ENCODE peak calls at places on chromosome X, in five cellular contexts. W, M, X, B and O are unnamed samples. For H3K36me3, the result is how much of the 10 kb centered on the place peaks cover.

GRCh38 chrX:122046815-122047214 is 999.4 kb downstream of the GLUD2 start:
- DNase-seq in X (no peak), B (no peak), W (no peak), M (no peak), O (no peak)

GRCh38 chrX:40087574-40088298 is 10.0 kb downstream of the BCOR start:
- DNase-seq in W (no peak), X (no peak), M (no peak), B (no peak), O (no peak)

GRCh38 chrX:36867143-36867542 is 141.0 kb upstream of the FAM47C start:
- DNase-seq in W (peak), M (no peak), X (no peak), B (peak), O (no peak)

GRCh38 chrX:43822015-43822414 is 60.2 kb downstream of the MAOB start:
- DNase-seq in M (peak), W (peak), B (no peak), X (no peak), O (no peak)

GRCh38 chrX:56726609-56727008 is 2.4 kb upstream of the NBDY start:
- DNase-seq in B (peak), W (peak), M (no peak), X (peak), O (no peak)

GRCh38 chrX:132957211-132958085 is 981 bp downstream of the HS6ST2 start:
- DNase-seq in W (no peak), B (peak), M (no peak), X (no peak), O (no peak)

GRCh38 chrX:119757646-119757978 is 776 bp upstream of the SOWAHD start:
- DNase-seq in M (no peak), B (no peak), X (no peak), W (no peak), O (no peak)

GRCh38 chrX:38066934-38067333 is 60.6 kb downstream of the SYTL5 start:
- DNase-seq in M (no peak), X (no peak), B (no peak), W (peak), O (no peak)

GRCh38 chrX:149487292-149487691 is 17.8 kb downstream of the IDS start:
- DNase-seq in M (no peak), X (no peak), B (no peak), W (peak), O (no peak)

GRCh38 chrX:19889582-19890342 is 2.4 kb upstream of the SH3KBP1 start:
- DNase-seq in M (peak), W (peak), X (peak), B (peak), O (no peak)
- TF ChIP-seq CTCF in M (no peak), W (no peak), X (no peak), B (peak), O (no peak)

GRCh38 chrX:47191331-47191730 is 2.3 kb upstream of the UBA1 start:
- DNase-seq in B (peak), M (peak), W (peak), X (no peak), O (no peak)
- H3K4me3 ChIP-seq in B (peak), M (peak), W (peak), X (peak), O (peak)

GRCh38 chrX:7168366-7168765 is 20.4 kb upstream of the PUDP start:
- DNase-seq in W (no peak), M (no peak), B (no peak), X (no peak), O (no peak)
- H3K36me3 ChIP-seq in W (under half), M (under half), B (under half), X (under half), O (under half)

GRCh38 chrX:115284877-115285276 is 4.6 kb upstream of the LUZP4 start:
- DNase-seq in X (no peak), B (no peak), M (no peak), W (peak), O (no peak)
- TF ChIP-seq CTCF in X (no peak), B (no peak), M (no peak), W (peak), O (no peak)

GRCh38 chrX:129982300-129983246 is at the start of gene BCORL1:
- DNase-seq in X (peak), M (peak), B (peak), W (peak), O (peak)
- H3K4me3 ChIP-seq in X (no peak), M (no peak), B (no peak), W (no peak), O (no peak)

DNA sequence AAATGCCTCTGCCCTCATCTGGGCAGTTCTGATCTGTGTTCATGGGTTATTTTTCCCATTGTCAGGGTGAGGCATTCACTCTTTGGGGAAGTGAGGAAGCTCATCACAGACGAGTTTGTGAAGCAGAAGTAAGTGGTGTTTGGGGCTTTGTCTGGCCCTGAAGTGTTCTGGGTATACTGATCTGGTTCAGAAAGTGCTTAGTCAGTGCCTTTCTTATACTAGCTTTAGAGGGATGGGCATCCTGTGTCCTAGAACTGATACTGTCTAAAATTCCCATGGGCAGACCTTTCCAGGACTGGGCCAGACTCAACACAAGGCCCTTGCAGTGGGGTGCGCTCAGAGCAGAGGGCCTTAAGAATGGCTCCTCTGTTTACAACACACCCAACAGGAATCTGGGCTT is 6.4 kb downstream of the TRO start:
- DNase-seq in X (no peak), B (no peak), W (no peak), M (no peak), O (no peak)
- H3K36me3 ChIP-seq in X (under half), B (under half), W (under half), M (under half), O (under half)

GRCh38 chrX:102714994-102715393 is 2.7 kb downstream of the GPRASP2 start:
- DNase-seq in X (no peak), W (no peak), M (no peak), B (no peak), O (no peak)
- TF ChIP-seq CTCF in X (no peak), W (no peak), M (no peak), B (no peak), O (no peak)